ENCODE peak calls at places on chromosomes 11 and 22, in five cellular contexts. M, L, C, G and Q are unnamed samples. For H3K27me3, the result is how much of the 10 kb centered on the place peaks cover.

GRCh38 chr11:134282121-134283045 is 6.2 kb downstream of the GLB1L3 start:
- DNase-seq in G (no peak), L (no peak), C (no peak), M (no peak), Q (no peak)

GRCh38 chr11:77142091-77142975 is 14.3 kb downstream of the MYO7A start:
- DNase-seq in C (no peak), M (no peak), L (no peak), G (no peak), Q (no peak)

GRCh38 chr22:37223965-37224551 is 11.8 kb upstream of the SSTR3 start:
- DNase-seq in G (no peak), L (no peak), M (no peak), C (no peak), Q (no peak)

GRCh38 chr11:11871991-11872401 is 30.2 kb downstream of the USP47 start:
- DNase-seq in G (no peak), L (no peak), M (no peak), C (no peak), Q (no peak)

GRCh38 chr11:22459053-22459452 is 120.9 kb downstream of the SLC17A6 start:
- DNase-seq in G (no peak), L (no peak), M (no peak), C (no peak), Q (no peak)

GRCh38 chr11:27292642-27293020 is 70.4 kb downstream of the CCDC34 start:
- DNase-seq in C (no peak), L (no peak), G (no peak), M (no peak), Q (no peak)

GRCh38 chr11:73206751-73207280 is 11.3 kb upstream of the P2RY2 start:
- DNase-seq in G (no peak), L (no peak), M (no peak), C (no peak), Q (no peak)

GRCh38 chr11:131463609-131464008 is 93.2 kb downstream of the NTM start:
- DNase-seq in C (no peak), G (no peak), M (no peak), L (no peak), Q (no peak)

GRCh38 chr11:122202951-122203456 is 87.0 kb upstream of the BLID start:
- DNase-seq in L (no peak), M (peak), G (peak), C (peak), Q (peak)

GRCh38 chr22:25976346-25976745 is 192.9 kb upstream of the SEZ6L start:
- DNase-seq in C (no peak), M (no peak), L (no peak), G (no peak), Q (no peak)

GRCh38 chr11:61142424-61142823 is 18.8 kb downstream of the VPS37C start:
- DNase-seq in M (no peak), G (no peak), C (no peak), L (no peak), Q (no peak)

GRCh38 chr11:122748968-122749687 is 89.2 kb upstream of the CRTAM start:
- DNase-seq in M (no peak), G (no peak), L (peak), C (peak), Q (peak)

GRCh38 chr11:80096736-80097135 is 655.9 kb upstream of the TENM4 start:
- DNase-seq in M (no peak), C (no peak), G (no peak), L (no peak), Q (peak)

GRCh38 chr22:45788530-45788929 is 116.9 kb downstream of the ATXN10 start:
- DNase-seq in G (no peak), M (no peak), L (no peak), C (no peak), Q (no peak)

GRCh38 chr11:134346101-134346975 is 14.6 kb downstream of the GLB1L2 start:
- DNase-seq in G (no peak), L (no peak), C (no peak), M (no peak), Q (peak)

GRCh38 chr11:9982796-9983579 is 311.0 kb downstream of the SBF2 start:
- DNase-seq in G (no peak), M (no peak), L (no peak), C (no peak), Q (no peak)

GRCh38 chr22:26646158-26646557 is 11.2 kb upstream of the MIAT start:
- DNase-seq in M (no peak), C (no peak), L (no peak), G (no peak), Q (no peak)

GRCh38 chr11:93572621-93573020 is 29.4 kb upstream of the SMCO4 start:
- DNase-seq in L (no peak), G (no peak), M (no peak), C (no peak), Q (no peak)

GRCh38 chr22:46054091-46054877 is 77.3 kb upstream of the WNT7B start:
- DNase-seq in M (peak), L (no peak), C (peak), G (peak), Q (peak)

GRCh38 chr11:61923166-61924015 is 6.0 kb upstream of the RAB3IL1 start:
- DNase-seq in C (peak), L (no peak), G (peak), M (peak), Q (peak)

GRCh38 chr11:61522881-61523280 is 14.3 kb downstream of the LRRC10B start:
- DNase-seq in G (no peak), M (no peak), L (no peak), C (no peak), Q (no peak)

GRCh38 chr11:7605544-7605943 is 67.8 kb downstream of the CYB5R2 start:
- DNase-seq in C (no peak), M (peak), G (no peak), L (no peak), Q (no peak)

GRCh38 chr11:34654491-34655334 is 33.8 kb downstream of the EHF start:
- DNase-seq in L (no peak), M (peak), C (no peak), G (no peak), Q (peak)

GRCh38 chr11:128761339-128761738 is 67.5 kb downstream of the FLI1 start:
- DNase-seq in C (no peak), M (no peak), G (no peak), L (no peak), Q (no peak)

GRCh38 chr11:64611961-64612646 is 21.1 kb downstream of the SLC22A12 start:
- DNase-seq in C (no peak), G (no peak), L (no peak), M (no peak), Q (no peak)

GRCh38 chr11:120197254-120197891 is 13.5 kb upstream of the OAF start:
- DNase-seq in M (no peak), G (no peak), C (no peak), L (no peak), Q (no peak)

GRCh38 chr11:15117751-15118150 is 3.0 kb downstream of the INSC start:
- DNase-seq in M (no peak), C (no peak), L (no peak), G (no peak), Q (no peak)

GRCh38 chr11:134439181-134439580 is 27.1 kb upstream of the B3GAT1 start:
- DNase-seq in L (no peak), G (no peak), C (no peak), M (no peak), Q (no peak)

GRCh38 chr22:37639070-37639760 is at the start of gene SH3BP1:
- DNase-seq in L (no peak), G (peak), M (peak), C (peak), Q (peak)

GRCh38 chr22:41508770-41509170 is 35.5 kb downstream of the POLR3H start:
- DNase-seq in M (no peak), G (no peak), L (no peak), C (peak), Q (no peak)

GRCh38 chr11:12692238-12693074 is 18.2 kb downstream of the TEAD1 start:
- DNase-seq in C (peak), L (no peak), M (peak), G (peak), Q (peak)

GRCh38 chr11:70303070-70303469 is 32.6 kb downstream of the PPFIA1 start:
- DNase-seq in G (no peak), C (no peak), L (no peak), M (no peak), Q (peak)

GRCh38 chr22:46806789-46807188 is 44.3 kb downstream of the TBC1D22A start:
- DNase-seq in C (no peak), G (no peak), L (no peak), M (no peak), Q (no peak)

GRCh38 chr11:57978686-57979531 is 44.8 kb upstream of the OR9Q1 start:
- DNase-seq in C (no peak), G (no peak), L (no peak), M (no peak), Q (no peak)

GRCh38 chr11:130088217-130088616 is 18.5 kb downstream of the APLP2 start:
- DNase-seq in C (no peak), L (no peak), G (no peak), M (no peak), Q (no peak)

GRCh38 chr11:115990004-115990447 is 485.8 kb upstream of the CADM1 start:
- DNase-seq in L (no peak), M (no peak), C (peak), G (no peak), Q (no peak)

GRCh38 chr22:36145881-36146280 is 14.7 kb downstream of the APOL3 start:
- DNase-seq in C (no peak), L (no peak), G (no peak), M (no peak), Q (peak)

GRCh38 chr22:32354360-32355351 is 3.0 kb upstream of the RFPL3 start:
- DNase-seq in G (no peak), M (no peak), C (no peak), L (no peak), Q (peak)

GRCh38 chr11:2185324-2186085 is 13.9 kb upstream of the TH start:
- DNase-seq in C (no peak), L (no peak), M (no peak), G (no peak), Q (no peak)

GRCh38 chr11:88301478-88302140 is 35.9 kb downstream of the CTSC start:
- DNase-seq in C (no peak), L (peak), M (no peak), G (no peak), Q (no peak)

GRCh38 chr11:24587655-24588054 is 90.8 kb downstream of the LUZP2 start:
- DNase-seq in M (no peak), G (no peak), C (no peak), L (no peak), Q (no peak)

GRCh38 chr11:24589064-24589463 is 92.2 kb downstream of the LUZP2 start:
- DNase-seq in G (no peak), M (no peak), C (no peak), L (no peak), Q (no peak)

GRCh38 chr11:24588075-24588474 is 91.2 kb downstream of the LUZP2 start:
- DNase-seq in G (no peak), L (no peak), C (no peak), M (no peak), Q (no peak)

DNA sequence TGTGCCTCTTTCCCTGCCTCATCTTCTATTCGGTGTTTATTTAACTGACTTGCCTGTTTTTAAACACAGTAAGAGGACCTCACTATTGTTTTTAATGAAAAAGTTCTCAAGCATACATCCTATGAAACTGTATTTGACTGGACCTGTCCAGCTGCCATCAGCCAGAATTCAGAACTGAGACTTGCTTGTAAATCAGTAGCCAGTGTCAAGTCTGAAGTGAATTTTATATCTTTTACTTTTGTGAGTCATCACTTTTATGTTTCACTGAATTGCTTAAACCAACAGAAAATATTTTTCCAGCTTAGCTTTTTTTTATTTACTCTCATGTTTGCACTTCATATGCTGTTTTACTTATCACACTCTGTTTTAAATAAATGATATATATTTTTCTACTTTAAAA is 88.3 kb downstream of the LUZP2 start:
- DNase-seq in G (no peak), M (no peak), L (no peak), C (no peak), Q (no peak)
- H3K4me3 ChIP-seq in G (no peak), M (no peak), L (no peak), C (no peak), Q (no peak)

GRCh38 chr11:17734418-17734911 is at the start of gene KCNC1:
- DNase-seq in C (no peak), G (no peak), L (no peak), M (peak), Q (peak)

GRCh38 chr11:17735823-17736772 is 1.5 kb downstream of the KCNC1 start:
- DNase-seq in M (no peak), G (no peak), C (no peak), L (no peak), Q (no peak)

GRCh38 chr11:17730608-17731462 is 3.7 kb upstream of the KCNC1 start:
- DNase-seq in L (peak), G (peak), M (peak), C (peak), Q (peak)

GRCh38 chr11:17734986-17735822 is 623 bp downstream of the KCNC1 start:
- DNase-seq in C (peak), L (no peak), M (peak), G (peak), Q (peak)

GRCh38 chr11:17733261-17733660 is 1.3 kb upstream of the KCNC1 start:
- DNase-seq in C (no peak), L (no peak), G (no peak), M (no peak), Q (no peak)
- H3K27me3 ChIP-seq in C (half or more), L (under half), G (under half), M (under half), Q (under half)

GRCh38 chr11:126408901-126409670 is 53.6 kb downstream of the ST3GAL4 start:
- DNase-seq in M (no peak), L (no peak), G (no peak), C (no peak), Q (no peak)

GRCh38 chr11:126406368-126406767 is 50.9 kb downstream of the ST3GAL4 start:
- DNase-seq in L (no peak), C (no peak), M (no peak), G (no peak), Q (no peak)

GRCh38 chr11:126407101-126407521 is 51.6 kb downstream of the ST3GAL4 start:
- DNase-seq in M (no peak), G (no peak), L (no peak), C (no peak), Q (no peak)

GRCh38 chr11:126408496-126408895 is 53.0 kb downstream of the ST3GAL4 start:
- DNase-seq in L (no peak), G (no peak), M (no peak), C (no peak), Q (no peak)

DNA sequence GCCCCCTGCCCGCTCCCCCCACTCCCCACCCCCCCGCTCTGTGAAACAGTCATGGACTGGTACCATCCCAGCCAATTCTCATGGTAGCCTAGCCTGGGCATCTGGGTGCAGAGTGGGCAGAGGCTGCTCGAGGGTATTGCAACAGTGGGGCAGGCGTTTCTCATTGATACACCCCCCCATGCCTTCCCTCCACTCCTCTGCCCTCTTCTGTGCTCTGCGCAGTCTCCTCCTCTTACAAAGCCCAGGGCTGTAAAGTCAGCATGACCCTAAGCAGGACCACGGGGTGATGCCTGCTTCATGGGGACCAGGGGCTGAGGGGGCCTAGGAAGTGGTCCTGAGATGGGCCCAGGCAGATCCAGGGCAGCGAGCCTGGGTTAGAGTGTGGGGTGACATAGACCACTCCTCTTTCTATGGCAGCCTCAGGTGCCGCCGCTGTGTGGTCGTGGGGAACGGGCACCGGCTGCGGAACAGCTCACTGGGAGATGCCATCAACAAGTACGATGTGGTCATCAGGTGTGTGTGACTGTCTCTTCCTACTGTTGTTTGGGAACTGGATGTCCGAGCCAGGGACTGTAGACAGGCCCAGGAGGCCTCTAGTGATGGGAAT is 52.3 kb downstream of the ST3GAL4 start:
- DNase-seq in C (no peak), M (no peak), G (no peak), L (no peak), Q (no peak)
- H3K4me3 ChIP-seq in C (no peak), M (no peak), G (no peak), L (no peak), Q (no peak)

GRCh38 chr22:43535741-43536140 is 123.9 kb downstream of the MPPED1 start:
- DNase-seq in L (no peak), M (no peak), G (no peak), C (no peak), Q (no peak)
- H3K27me3 ChIP-seq in L (under half), M (under half), G (under half), C (under half), Q (under half)

GRCh38 chr11:18312663-18313420 is 9.1 kb downstream of the HPS5 start:
- DNase-seq in M (no peak), G (no peak), C (no peak), L (no peak), Q (no peak)
- H3K4me3 ChIP-seq in M (no peak), G (no peak), C (no peak), L (no peak), Q (no peak)

DNA sequence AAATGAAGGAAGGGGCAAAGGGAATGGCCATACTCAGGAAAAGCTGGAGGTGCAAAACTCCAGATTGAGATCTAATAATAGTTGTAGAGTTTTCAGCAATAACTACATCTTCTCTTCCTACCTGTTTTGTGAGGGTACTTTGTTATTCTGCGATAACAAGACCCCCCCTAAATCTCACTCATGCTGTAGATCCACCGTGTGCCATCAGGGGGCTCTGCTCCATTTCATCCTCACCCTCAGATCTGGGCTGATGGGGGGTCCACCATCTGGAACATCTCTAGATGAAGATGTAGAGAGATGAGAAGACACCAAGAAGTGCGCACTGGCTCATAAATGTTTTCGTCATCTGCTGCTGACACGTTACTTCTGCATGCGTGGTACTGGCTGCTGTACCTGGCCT is 135.9 kb upstream of the KIRREL3 start:
- DNase-seq in M (no peak), G (no peak), C (no peak), L (no peak), Q (no peak)
- H3K27me3 ChIP-seq in M (under half), G (under half), C (under half), L (under half), Q (under half)

GRCh38 chr11:46238967-46239800 is 38.3 kb upstream of the CREB3L1 start:
- DNase-seq in L (no peak), G (peak), C (peak), M (peak), Q (peak)
- H3K4me3 ChIP-seq in L (peak), G (peak), C (peak), M (peak), Q (peak)

GRCh38 chr11:32438883-32439487 is 3.6 kb upstream of the WT1 start:
- DNase-seq in L (no peak), M (no peak), C (no peak), G (peak), Q (no peak)
- H3K27me3 ChIP-seq in L (under half), M (half or more), C (half or more), G (under half), Q (half or more)